ENCODE peak calls at places on chromosomes 6 and 20, in five cellular contexts. V, G, K, X and I are unnamed samples.

GRCh38 chr6:143940011-143940597 is 68.0 kb downstream of the PLAGL1 start:
- DNase-seq in V (peak), X (no peak), G (no peak), K (no peak), I (no peak)

GRCh38 chr6:131602913-131603312 is 25.1 kb downstream of the MED23 start:
- DNase-seq in K (no peak), G (no peak), X (no peak), V (no peak), I (no peak)

GRCh38 chr6:34529665-34530327 is 26.3 kb downstream of the SPDEF start:
- DNase-seq in V (no peak), K (no peak), G (no peak), X (no peak), I (peak)

GRCh38 chr20:17566345-17566744 is 3.5 kb upstream of the DSTN start:
- DNase-seq in X (no peak), G (no peak), V (no peak), K (no peak), I (no peak)

GRCh38 chr6:37059344-37060194 is 54.1 kb downstream of the FGD2 start:
- DNase-seq in G (no peak), X (peak), K (peak), V (no peak), I (no peak)

GRCh38 chr6:40953486-40953885 is 85.5 kb downstream of the UNC5CL start:
- DNase-seq in K (no peak), X (no peak), G (no peak), V (no peak), I (no peak)

GRCh38 chr20:4840831-4841230 is 119.1 kb downstream of the PRND start:
- DNase-seq in K (no peak), V (no peak), G (no peak), X (no peak), I (no peak)

GRCh38 chr6:95723638-95724037 is 146.3 kb downstream of the MANEA start:
- DNase-seq in X (no peak), K (no peak), V (no peak), G (no peak), I (no peak)

GRCh38 chr6:32070814-32071466 is 32.7 kb downstream of the CYP21A2 start:
- DNase-seq in V (no peak), K (peak), G (no peak), X (no peak), I (no peak)

GRCh38 chr20:50666709-50667310 is 24.5 kb downstream of the RIPOR3 start:
- DNase-seq in K (no peak), V (no peak), G (no peak), X (no peak), I (no peak)

GRCh38 chr6:167573461-167574215 is 248.8 kb downstream of the TTLL2 start:
- DNase-seq in V (no peak), K (no peak), X (peak), G (no peak), I (no peak)

GRCh38 chr20:62963614-62964397 is 11.3 kb downstream of the SLC17A9 start:
- DNase-seq in V (no peak), K (no peak), G (no peak), X (no peak), I (no peak)

GRCh38 chr6:35017461-35018183 is 123.5 kb downstream of the TCP11 start:
- DNase-seq in V (no peak), G (no peak), X (peak), K (peak), I (no peak)

GRCh38 chr6:43313813-43314212 is 5.2 kb upstream of the CRIP3 start:
- DNase-seq in G (no peak), V (no peak), K (no peak), X (no peak), I (no peak)

GRCh38 chr6:4100655-4101054 is 21.7 kb upstream of the FAM217A start:
- DNase-seq in K (no peak), G (no peak), X (no peak), V (no peak), I (no peak)

GRCh38 chr6:133567656-133568055 is 321.3 kb upstream of the TCF21 start:
- DNase-seq in G (no peak), K (no peak), X (no peak), V (no peak), I (no peak)

GRCh38 chr6:141057761-141058160 is 1075.0 kb upstream of the GJE1 start:
- DNase-seq in V (no peak), X (no peak), G (no peak), K (no peak), I (no peak)

GRCh38 chr6:22113046-22113766 is 183.6 kb downstream of the PRL start:
- DNase-seq in V (no peak), K (peak), G (no peak), X (peak), I (no peak)

GRCh38 chr20:61985096-61985495 is 80.6 kb downstream of the TAF4 start:
- DNase-seq in V (no peak), K (no peak), G (no peak), X (peak), I (no peak)

GRCh38 chr6:169918239-169918953 is 167.0 kb downstream of the ERMARD start:
- DNase-seq in G (no peak), V (no peak), K (no peak), X (no peak), I (no peak)

GRCh38 chr20:63472159-63472811 is at the start of gene KCNQ2:
- DNase-seq in G (no peak), V (no peak), K (no peak), X (no peak), I (no peak)

GRCh38 chr20:50278684-50279531 is 88.3 kb downstream of the CEBPB start:
- DNase-seq in X (no peak), V (no peak), K (peak), G (no peak), I (no peak)

GRCh38 chr6:16420715-16421461 is 182.5 kb downstream of the GMPR start:
- DNase-seq in V (peak), G (no peak), K (no peak), X (no peak), I (no peak)

GRCh38 chr20:38395165-38395564 is 40.0 kb downstream of the SNHG17 start:
- DNase-seq in K (no peak), X (no peak), V (no peak), G (no peak), I (no peak)

GRCh38 chr6:112037783-112038216 is 16.1 kb upstream of the CCN6 start:
- DNase-seq in K (peak), X (no peak), G (no peak), V (no peak), I (peak)

GRCh38 chr6:398065-398464 is 6.5 kb downstream of the IRF4 start:
- DNase-seq in V (no peak), K (no peak), X (no peak), G (no peak), I (no peak)

GRCh38 chr6:39848171-39848570 is 56.0 kb downstream of the DAAM2 start:
- DNase-seq in G (no peak), X (no peak), K (no peak), V (no peak), I (no peak)

GRCh38 chr6:35984701-35985100 is 39.7 kb downstream of the SLC26A8 start:
- DNase-seq in K (no peak), X (no peak), G (no peak), V (no peak), I (no peak)

GRCh38 chr6:53979468-53980067 is 131.7 kb upstream of the MLIP start:
- DNase-seq in G (no peak), V (no peak), X (no peak), K (no peak), I (no peak)

GRCh38 chr6:49155321-49155720 is 307.7 kb downstream of the MMUT start:
- DNase-seq in K (no peak), X (no peak), G (no peak), V (no peak), I (no peak)

GRCh38 chr6:139588734-139589418 is 214.4 kb upstream of the CITED2 start:
- DNase-seq in K (no peak), X (no peak), G (no peak), V (no peak), I (no peak)

GRCh38 chr6:104580452-104580851 is 279.3 kb downstream of the HACE1 start:
- DNase-seq in X (no peak), G (no peak), K (no peak), V (no peak), I (no peak)

GRCh38 chr6:47134476-47135189 is 92.5 kb upstream of the ADGRF1 start:
- DNase-seq in X (no peak), G (no peak), K (no peak), V (no peak), I (no peak)

GRCh38 chr6:56840467-56841371 is 114.2 kb upstream of the BEND6 start:
- DNase-seq in X (no peak), K (no peak), V (no peak), G (no peak), I (no peak)

GRCh38 chr6:168450921-168451320 is 9.9 kb downstream of the SMOC2 start:
- DNase-seq in V (no peak), K (no peak), X (no peak), G (no peak), I (no peak)

GRCh38 chr6:95266537-95267258 is 310.6 kb upstream of the MANEA start:
- DNase-seq in V (no peak), K (no peak), X (no peak), G (no peak), I (no peak)

DNA sequence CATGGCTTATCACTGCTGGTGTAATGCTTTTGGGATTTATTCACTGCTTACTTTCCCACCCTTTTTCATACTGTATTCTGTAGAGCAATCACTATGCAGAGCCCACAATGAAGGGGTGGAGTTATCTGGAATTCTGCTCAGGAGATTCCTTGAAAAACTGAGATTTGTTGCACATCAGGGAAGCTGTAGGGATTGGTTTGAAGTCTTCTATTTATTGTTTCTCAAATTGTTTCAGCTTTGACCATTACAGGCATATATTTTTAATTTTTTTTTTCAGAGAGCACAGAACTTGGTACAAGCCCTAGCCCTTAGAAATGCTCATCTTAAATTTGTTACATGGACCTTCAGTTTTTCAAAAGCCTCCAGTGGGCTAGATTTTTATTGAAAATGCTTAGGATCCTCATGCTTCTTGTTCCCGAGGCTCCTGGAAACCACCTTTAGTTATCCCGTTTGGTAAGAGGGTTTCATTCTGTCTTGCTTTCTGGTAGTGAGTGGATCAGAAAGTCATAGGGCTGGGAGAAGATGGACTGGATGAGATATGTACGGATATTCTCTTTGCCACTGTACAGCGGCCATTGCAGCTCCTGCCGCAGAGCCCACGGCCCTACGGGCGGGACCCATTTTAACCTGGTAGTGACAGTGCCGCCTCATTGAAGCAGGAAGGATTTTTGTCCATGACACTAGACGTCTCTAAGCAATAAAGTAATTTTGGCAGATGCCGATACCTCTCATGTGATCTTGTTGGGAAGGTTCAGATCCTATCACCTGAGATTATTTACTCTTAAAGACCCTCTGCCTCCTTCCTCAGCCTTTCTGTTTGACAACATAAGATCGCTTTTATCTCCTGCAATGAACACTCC is 45.3 kb upstream of the ZNF184 start:
- DNase-seq in V (no peak), X (no peak), G (no peak), K (no peak), I (no peak)
- H3K27ac ChIP-seq in V (no peak), X (no peak), G (peak), K (peak), I (peak)

DNA sequence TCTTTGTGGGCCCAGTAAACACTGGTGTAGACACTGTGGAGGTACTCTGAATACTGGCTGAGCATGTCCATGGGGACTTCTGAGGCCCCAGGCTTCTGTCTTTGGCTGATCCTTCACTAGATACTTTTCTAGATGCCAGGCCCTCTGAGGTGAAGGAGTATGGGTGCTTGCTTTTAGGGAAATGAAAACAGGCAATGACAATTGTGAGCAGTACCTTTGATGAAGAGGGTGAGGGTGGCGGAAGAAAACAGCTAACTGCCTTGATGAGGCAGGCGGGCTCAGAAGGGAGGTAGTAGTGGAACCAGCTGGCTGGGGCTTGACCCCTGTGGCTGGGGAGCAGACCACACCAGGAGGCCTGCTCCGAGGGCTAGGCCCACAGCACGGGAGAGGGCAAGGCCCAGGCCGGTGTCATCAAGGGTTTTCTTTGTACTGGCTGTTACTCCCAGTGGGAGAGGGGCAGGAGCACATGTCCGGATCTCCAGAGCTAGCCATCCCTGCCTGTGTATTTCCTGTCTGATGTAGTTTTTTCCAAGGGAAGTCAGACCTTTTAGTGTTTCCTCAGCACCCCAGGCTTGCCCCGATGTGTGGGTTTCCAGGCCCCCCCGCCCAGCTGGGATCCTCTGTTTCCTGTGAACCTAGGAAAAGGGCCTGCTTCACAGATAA is 3.9 kb downstream of the PLCG1 start:
- DNase-seq in K (peak), V (no peak), X (no peak), G (no peak), I (no peak)
- H3K27ac ChIP-seq in K (peak), V (peak), X (no peak), G (peak), I (peak)

GRCh38 chr20:41329435-41330342 is 10.9 kb upstream of the LPIN3 start:
- DNase-seq in K (peak), V (peak), G (no peak), X (peak), I (no peak)
- H3K27ac ChIP-seq in K (peak), V (no peak), G (no peak), X (peak), I (peak)

GRCh38 chr6:166004491-166005275 is 163.0 kb downstream of the TBXT start:
- DNase-seq in G (no peak), X (no peak), V (no peak), K (no peak), I (no peak)

GRCh38 chr6:166007349-166008263 is 160.0 kb downstream of the TBXT start:
- DNase-seq in X (peak), G (peak), V (no peak), K (peak), I (no peak)

GRCh38 chr6:166005401-166005845 is 162.2 kb downstream of the TBXT start:
- DNase-seq in V (no peak), X (peak), G (peak), K (peak), I (peak)

GRCh38 chr6:166006593-166007301 is 160.9 kb downstream of the TBXT start:
- DNase-seq in X (no peak), K (no peak), V (no peak), G (no peak), I (no peak)

GRCh38 chr6:166005846-166006592 is 161.6 kb downstream of the TBXT start:
- DNase-seq in V (no peak), K (peak), X (peak), G (peak), I (no peak)
- H3K27ac ChIP-seq in V (no peak), K (no peak), X (peak), G (no peak), I (peak)

GRCh38 chr6:135434095-135434494 is 63.4 kb downstream of the AHI1 start:
- DNase-seq in G (no peak), V (no peak), X (no peak), K (no peak), I (no peak)
- H3K27ac ChIP-seq in G (no peak), V (no peak), X (no peak), K (no peak), I (no peak)

GRCh38 chr6:150195996-150196417 is 53.2 kb downstream of the PPP1R14C start:
- DNase-seq in K (no peak), V (no peak), X (no peak), G (no peak), I (no peak)
- H3K27ac ChIP-seq in K (peak), V (no peak), X (no peak), G (no peak), I (no peak)